ENCODE peak calls at places on chromosomes 7 and 10, in eight cellular contexts. P is HepG2, E is tibial nerve, L is A549, W is sigmoid colon, X is stomach, S is ovary, O is suprapubic skin. G is an unnamed sample.
A peak's percentile ranks its signal among the peaks of the same experiment; 100 is the strongest.

GRCh38 chr7:70553364-70553763 is 578.6 kb upstream of the GALNT17 start:
- DNase-seq in L (no peak), X (no peak), E (peak; percentile 18), S (no peak), W (no peak), O (no peak), P (no peak), G (no peak)

GRCh38 chr10:14571866-14572507 is 202.7 kb downstream of the FAM107B start:
- DNase-seq in E (no peak), S (no peak), O (no peak), X (peak; percentile 92), L (peak; percentile 96), W (no peak), P (peak; percentile 96), G (no peak)

GRCh38 chr7:54788664-54789063 is 29.7 kb upstream of the SEC61G start:
- DNase-seq in L (peak; percentile 94), P (peak; percentile 53), S (peak; percentile 57), W (peak; percentile 72), E (peak; percentile 35), O (no peak), X (no peak), G (peak; percentile 20)

GRCh38 chr10:113891476-113891875 is 37.0 kb downstream of the NHLRC2 start:
- DNase-seq in E (no peak), W (no peak), X (no peak), L (no peak), P (no peak), S (no peak), O (no peak), G (no peak)

GRCh38 chr7:47500103-47500563 is 81.8 kb downstream of the TNS3 start:
- DNase-seq in W (peak; percentile 66), S (no peak), E (no peak), X (peak; percentile 64), L (peak; percentile 69), O (no peak), P (peak; percentile 82), G (peak; percentile 64)

GRCh38 chr7:2870471-2870941 is 26.4 kb upstream of the GNA12 start:
- DNase-seq in P (no peak), L (peak; percentile 34), E (peak; percentile 54), W (peak; percentile 86), O (no peak), S (peak; percentile 90), X (peak; percentile 63), G (peak; percentile 61)

GRCh38 chr7:22781230-22781711 is 41.4 kb downstream of the TOMM7 start:
- DNase-seq in P (no peak), W (no peak), S (no peak), E (no peak), L (no peak), X (no peak), O (no peak), G (no peak)

GRCh38 chr7:1000594-1000935 is 17.6 kb downstream of the CYP2W1 start:
- DNase-seq in L (no peak), O (no peak), P (no peak), W (no peak), E (no peak), S (no peak), X (no peak), G (no peak)

GRCh38 chr7:18958627-18959026 is 158.8 kb downstream of the TWIST1 start:
- DNase-seq in X (no peak), P (no peak), E (no peak), S (no peak), L (no peak), W (no peak), O (no peak), G (no peak)

GRCh38 chr7:93176961-93177580 is 28.9 kb upstream of the SAMD9L start:
- DNase-seq in X (no peak), S (no peak), E (no peak), O (no peak), P (no peak), L (no peak), W (no peak), G (no peak)

GRCh38 chr7:82562716-82563404 is 119.3 kb upstream of the CACNA2D1 start:
- DNase-seq in E (no peak), S (no peak), L (no peak), X (no peak), O (no peak), P (no peak), W (no peak), G (no peak)

GRCh38 chr10:4763960-4764428 is 62.0 kb upstream of the AKR1E2 start:
- DNase-seq in X (no peak), S (no peak), W (no peak), O (no peak), L (no peak), P (no peak), E (no peak), G (no peak)

DNA sequence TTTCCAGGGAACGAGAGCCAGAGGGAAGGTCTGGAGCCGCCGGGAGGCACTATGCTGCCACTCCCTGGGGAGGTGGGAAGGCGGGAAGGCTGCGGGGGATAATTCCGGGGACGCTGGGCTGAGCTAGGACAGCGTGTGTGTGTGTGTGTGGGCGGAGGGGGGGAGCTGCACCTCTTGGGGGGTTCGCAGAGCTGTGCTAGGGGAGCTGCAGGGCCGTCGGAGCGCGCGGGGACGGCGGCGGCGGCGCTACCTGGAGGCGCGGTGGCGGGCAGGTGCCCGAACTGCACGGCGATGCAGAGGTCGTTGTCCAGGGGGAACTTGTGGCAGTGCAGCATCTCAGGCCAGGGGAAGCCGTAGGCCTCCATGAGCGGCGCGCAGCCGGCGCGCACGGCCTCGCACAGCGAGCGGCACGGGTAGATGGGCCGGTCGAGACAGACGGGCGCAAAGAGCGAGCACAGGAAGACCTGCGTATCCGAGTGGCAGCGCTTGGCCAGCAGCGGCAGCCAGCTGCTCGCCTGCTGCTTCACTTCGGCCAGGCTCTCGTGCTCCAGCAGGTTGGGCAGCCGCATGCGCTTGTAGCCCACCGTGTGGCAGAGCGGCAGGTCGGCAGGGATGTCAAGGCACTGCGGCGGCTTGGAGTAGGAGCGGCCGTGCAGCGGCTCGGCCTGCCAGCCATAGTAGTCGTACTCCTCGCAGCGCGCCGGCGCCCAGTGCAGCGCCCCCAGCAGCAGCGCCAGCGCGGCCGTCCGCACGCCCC is 566 bp downstream of the SFRP5 start:
- DNase-seq in S (no peak), X (no peak), W (no peak), P (no peak), L (peak; percentile 71), O (no peak), E (no peak), G (no peak)
- TF ChIP-seq CTCF in S (no peak), X (no peak), W (no peak), P (no peak), L (no peak), O (no peak), E (no peak), G (no peak)

GRCh38 chr7:100371561-100372171 is 1.6 kb upstream of the PILRA start:
- DNase-seq in L (no peak), X (no peak), S (no peak), W (no peak), O (no peak), E (no peak), P (no peak), G (no peak)
- TF ChIP-seq EP300 in L (no peak), X (no peak), S (no peak), W (no peak), O (no peak), E (no peak), P (no peak), G (no peak)

GRCh38 chr10:35574924-35575352 is 30.2 kb upstream of the GJD4 start:
- DNase-seq in W (no peak), O (no peak), L (no peak), S (no peak), X (no peak), E (no peak), P (no peak), G (no peak)
- TF ChIP-seq CTCF in W (no peak), O (no peak), L (no peak), S (no peak), X (no peak), E (no peak), P (peak; percentile 61), G (no peak)

GRCh38 chr7:98038731-98039130 is 48.7 kb upstream of the OCM2 start:
- DNase-seq in X (no peak), S (no peak), E (no peak), L (no peak), W (no peak), O (no peak), P (no peak), G (no peak)
- TF ChIP-seq EP300 in X (no peak), S (no peak), E (no peak), L (no peak), W (no peak), O (no peak), P (no peak), G (no peak)

GRCh38 chr10:122162566-122163181 is 108.4 kb upstream of the BTBD16 start:
- DNase-seq in L (no peak), S (no peak), P (peak; percentile 18), X (peak; percentile 56), W (no peak), E (no peak), O (no peak), G (peak; percentile 29)
- TF ChIP-seq CTCF in L (no peak), S (no peak), P (no peak), X (no peak), W (no peak), E (no peak), O (no peak), G (no peak)

GRCh38 chr10:61974611-61975010 is 73.1 kb downstream of the ARID5B start:
- DNase-seq in O (no peak), X (peak; percentile 60), P (no peak), S (peak; percentile 62), E (peak; percentile 82), W (peak; percentile 86), L (no peak), G (peak; percentile 51)

GRCh38 chr10:61973923-61974322 is 72.4 kb downstream of the ARID5B start:
- DNase-seq in X (no peak), P (no peak), W (no peak), E (no peak), L (no peak), O (no peak), S (no peak), G (no peak)

GRCh38 chr10:61978965-61979364 is 77.5 kb downstream of the ARID5B start:
- DNase-seq in S (no peak), O (no peak), W (no peak), E (no peak), L (no peak), P (no peak), X (no peak), G (no peak)

GRCh38 chr10:61973169-61973568 is 71.7 kb downstream of the ARID5B start:
- DNase-seq in L (no peak), P (no peak), S (peak; percentile 30), O (no peak), W (no peak), X (no peak), E (no peak), G (no peak)

DNA sequence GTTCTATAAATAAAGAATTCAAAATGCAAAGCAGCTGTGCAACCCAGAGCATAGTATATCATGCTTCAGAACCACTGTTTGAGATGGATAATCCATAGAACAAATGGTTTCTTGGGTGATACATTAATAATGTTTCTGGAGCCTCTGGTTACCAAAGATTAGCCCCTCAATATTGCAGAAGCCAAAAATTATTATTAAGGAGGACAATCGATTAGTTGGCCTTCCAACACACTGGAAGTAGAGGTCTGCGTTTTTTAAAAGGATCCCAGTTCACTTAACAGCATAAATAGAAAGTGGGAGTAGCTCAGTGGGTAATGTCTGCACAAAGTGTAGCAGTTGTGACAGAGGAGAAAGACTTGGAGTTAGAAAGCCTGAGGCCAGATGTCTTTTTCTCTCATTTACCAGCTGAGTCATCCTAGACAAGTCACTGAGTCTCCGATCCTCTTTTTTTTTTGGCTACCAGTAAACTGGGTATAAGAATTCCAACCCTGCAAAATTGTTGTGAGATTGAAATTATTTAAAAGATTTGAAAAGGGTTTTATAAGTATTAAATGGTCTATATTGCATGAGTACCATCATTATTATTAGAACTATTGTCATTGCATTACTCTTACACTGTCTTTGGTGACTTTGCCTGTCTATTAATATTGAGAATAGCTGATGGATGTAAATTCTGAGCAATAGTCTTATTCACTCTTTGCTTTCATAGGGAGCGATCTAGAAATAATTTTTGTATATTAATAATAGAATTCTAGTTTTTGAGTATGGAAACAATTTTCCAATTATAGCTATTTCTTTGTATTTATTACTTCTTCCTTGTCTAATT is 73.8 kb downstream of the ARID5B start:
- DNase-seq in W (no peak), O (no peak), P (no peak), X (no peak), L (peak; percentile 8), E (no peak), S (no peak), G (no peak)
- TF ChIP-seq EP300 in W (no peak), O (no peak), P (no peak), X (no peak), L (no peak), E (no peak), S (no peak), G (no peak)

G was measured in transverse colon.